ENCODE peak calls at places on chromosomes 12 and 14, in four cellular contexts. L, Q, B and T are unnamed samples.

GRCh38 chr12:132718644-132719043 is 8.0 kb downstream of the PGAM5 start:
- DNase-seq in B (no peak), Q (no peak), L (no peak), T (no peak)

GRCh38 chr14:23361320-23361719 is 3.7 kb downstream of the EFS start:
- DNase-seq in L (no peak), Q (peak), B (no peak), T (no peak)

GRCh38 chr12:85373045-85373444 is 93.0 kb downstream of the ALX1 start:
- DNase-seq in L (no peak), B (no peak), Q (no peak), T (no peak)

GRCh38 chr12:81077686-81078441 is at the start of gene ACSS3:
- DNase-seq in L (peak), B (peak), Q (peak), T (no peak)

GRCh38 chr12:22562187-22563028 is 18.1 kb upstream of the C2CD5 start:
- DNase-seq in Q (no peak), L (no peak), B (no peak), T (no peak)

GRCh38 chr14:90733139-90733808 is 83.0 kb downstream of the TTC7B start:
- DNase-seq in L (peak), B (no peak), Q (no peak), T (no peak)

GRCh38 chr12:30154996-30155730 is 371.4 kb upstream of the TMTC1 start:
- DNase-seq in Q (no peak), B (no peak), L (no peak), T (no peak)

GRCh38 chr12:72053604-72054003 is 115.0 kb downstream of the TPH2 start:
- DNase-seq in B (no peak), Q (no peak), L (no peak), T (no peak)

GRCh38 chr12:129069886-129070285 is 216.6 kb downstream of the GLT1D1 start:
- DNase-seq in L (no peak), B (no peak), Q (no peak), T (no peak)

GRCh38 chr14:38042356-38042755 is 165.3 kb upstream of the SSTR1 start:
- DNase-seq in L (no peak), B (no peak), Q (peak), T (no peak)

GRCh38 chr14:40312296-40312695 is 880.1 kb upstream of the FBXO33 start:
- DNase-seq in L (no peak), B (no peak), Q (no peak), T (no peak)

GRCh38 chr14:105214324-105214915 is 33.3 kb upstream of the NUDT14 start:
- DNase-seq in B (no peak), L (no peak), Q (no peak), T (no peak)

GRCh38 chr12:125549836-125550235 is 484.6 kb downstream of the AACS start:
- DNase-seq in B (no peak), L (no peak), Q (no peak), T (no peak)

GRCh38 chr12:5010130-5010529 is 33.5 kb upstream of the KCNA5 start:
- DNase-seq in B (no peak), Q (no peak), L (no peak), T (no peak)

GRCh38 chr12:55847603-55848329 is 5.0 kb upstream of the MMP19 start:
- DNase-seq in L (peak), Q (peak), B (peak), T (peak)

GRCh38 chr14:96502621-96503251 is 554 bp downstream of the PAPOLA start:
- DNase-seq in Q (peak), L (peak), B (peak), T (peak)

GRCh38 chr14:100341301-100342031 is 18.3 kb downstream of the SLC25A47 start:
- DNase-seq in Q (peak), L (no peak), B (no peak), T (no peak)

GRCh38 chr12:128791395-128792322 is 32.1 kb downstream of the SLC15A4 start:
- DNase-seq in L (no peak), B (peak), Q (no peak), T (peak)

GRCh38 chr12:48446372-48446771 is 26.0 kb upstream of the ANP32D start:
- DNase-seq in L (no peak), Q (no peak), B (no peak), T (no peak)

GRCh38 chr12:16119618-16120017 is 157.9 kb downstream of the SLC15A5 start:
- DNase-seq in L (no peak), B (no peak), Q (no peak), T (no peak)

GRCh38 chr14:106831322-106831720 is 1304.9 kb downstream of the TMEM121 start:
- DNase-seq in B (no peak), Q (no peak), L (no peak), T (peak)

GRCh38 chr12:105759172-105759571 is 379.6 kb downstream of the NUAK1 start:
- DNase-seq in L (no peak), B (no peak), Q (no peak), T (no peak)

GRCh38 chr12:100414756-100415155 is 57.9 kb downstream of the SLC17A8 start:
- DNase-seq in B (no peak), L (no peak), Q (no peak), T (no peak)

GRCh38 chr14:96979611-96980074 is 182.5 kb downstream of the VRK1 start:
- DNase-seq in Q (no peak), L (no peak), B (no peak), T (no peak)

GRCh38 chr14:82757775-82758174 is 1224.1 kb upstream of the SEL1L start:
- DNase-seq in L (no peak), Q (no peak), B (no peak), T (no peak)

GRCh38 chr12:86663173-86663572 is 407.0 kb upstream of the MGAT4C start:
- DNase-seq in L (no peak), B (no peak), Q (no peak), T (no peak)

GRCh38 chr14:91636604-91637003 is 95.3 kb downstream of the CATSPERB start:
- DNase-seq in Q (no peak), B (no peak), L (no peak), T (no peak)

GRCh38 chr12:64810831-64811230 is 13.6 kb upstream of the TBC1D30 start:
- DNase-seq in Q (no peak), B (no peak), L (no peak), T (no peak)

GRCh38 chr12:45547822-45548221 is 181.7 kb upstream of the ARID2 start:
- DNase-seq in B (no peak), L (no peak), Q (peak), T (no peak)
- TF ChIP-seq CTCF in B (no peak), L (no peak), Q (no peak), T (peak)

DNA sequence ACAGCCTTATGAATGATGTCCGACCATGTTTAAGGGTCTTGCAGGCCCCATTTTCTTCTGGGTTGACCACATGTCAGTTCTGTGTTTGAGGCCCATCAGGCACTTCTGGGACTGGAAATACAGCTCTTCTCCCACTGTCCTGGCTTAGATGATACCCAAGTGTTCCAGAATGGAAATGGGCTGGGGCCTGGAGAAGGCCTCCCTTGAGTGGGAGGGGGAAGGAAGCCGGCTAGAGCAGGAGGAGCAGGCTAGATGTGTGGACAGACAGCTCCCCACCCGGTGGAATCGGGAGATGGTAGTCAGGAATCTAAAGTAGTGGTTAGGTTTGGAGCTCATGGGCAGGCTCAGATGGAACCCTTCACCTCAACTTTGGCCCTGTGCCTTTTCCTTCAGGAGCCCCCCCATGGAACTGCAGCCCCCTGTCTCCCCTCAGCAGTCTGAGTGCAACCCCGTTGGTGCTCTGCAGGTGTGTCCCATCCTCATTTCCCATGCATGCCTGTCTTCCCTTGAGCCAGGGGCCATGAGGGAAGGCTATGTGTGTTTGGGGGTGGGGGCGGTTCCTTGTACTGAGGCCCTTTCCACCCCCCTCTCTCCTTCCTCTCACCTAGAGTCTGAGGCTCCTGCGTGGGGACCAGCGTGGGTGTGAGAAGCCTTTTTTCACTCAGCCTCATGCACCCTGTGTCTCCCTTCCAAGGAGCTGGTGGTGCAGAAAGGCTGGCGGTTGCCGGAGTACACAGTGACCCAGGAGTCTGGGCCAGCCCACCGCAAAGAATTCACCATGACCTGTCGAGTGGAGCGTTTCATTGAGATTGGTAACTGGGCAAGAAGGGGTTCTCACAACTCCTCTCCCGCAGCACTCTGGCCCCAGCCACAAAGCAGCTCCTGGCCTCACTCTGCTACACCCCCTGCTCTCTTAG is 3.0 kb downstream of the NPFF start:
- DNase-seq in Q (no peak), L (no peak), B (no peak), T (no peak)
- TF ChIP-seq CTCF in Q (no peak), L (no peak), B (no peak), T (no peak)

GRCh38 chr14:22168092-22168955 is 420.7 kb downstream of the DAD1 start:
- DNase-seq in L (no peak), B (no peak), Q (peak), T (no peak)
- TF ChIP-seq CTCF in L (no peak), B (no peak), Q (no peak), T (no peak)

GRCh38 chr14:67517083-67517482 is 16.0 kb upstream of the PLEKHH1 start:
- DNase-seq in B (no peak), Q (no peak), L (peak), T (peak)

GRCh38 chr14:67514203-67514607 is 18.9 kb upstream of the PLEKHH1 start:
- DNase-seq in Q (no peak), L (no peak), B (peak), T (peak)

GRCh38 chr14:67514650-67515385 is 18.3 kb upstream of the PLEKHH1 start:
- DNase-seq in L (peak), Q (peak), B (peak), T (peak)

GRCh38 chr14:67516679-67517078 is 16.4 kb upstream of the PLEKHH1 start:
- DNase-seq in L (no peak), B (no peak), Q (no peak), T (no peak)

GRCh38 chr14:67515386-67516079 is 17.6 kb upstream of the PLEKHH1 start:
- DNase-seq in B (peak), Q (no peak), L (no peak), T (no peak)
- TF ChIP-seq CTCF in B (no peak), Q (no peak), L (no peak), T (no peak)